ENCODE peak calls at places on chromosomes 5 and 9, in eight cellular contexts. One of them, this sample, is unnamed.

GRCh38 chr5:77431286-77431685 is 60.8 kb downstream of the WDR41 start:
- DNase-seq in effector memory CD8-positive, alpha-beta T cell: no peak
- DNase-seq in AG09319: no peak
- DNase-seq in SW480: peak; percentile 77
- DNase-seq in IMR-90: peak; percentile 72
- DNase-seq in CD4-positive, alpha-beta memory T cell: no peak
- DNase-seq in prostate gland: no peak
- DNase-seq in memory B cell: no peak
- DNase-seq in this sample: no peak

GRCh38 chr9:36486933-36487481 is 85.7 kb upstream of the MELK start:
- DNase-seq in AG09319: no peak
- DNase-seq in prostate gland: peak; percentile 11
- DNase-seq in IMR-90: no peak
- DNase-seq in CD4-positive, alpha-beta memory T cell: peak; percentile 55
- DNase-seq in memory B cell: no peak
- DNase-seq in SW480: no peak
- DNase-seq in effector memory CD8-positive, alpha-beta T cell: peak; percentile 43
- DNase-seq in this sample: peak; percentile 77

GRCh38 chr9:112411626-112412027 is 31.7 kb downstream of the HSDL2 start:
- DNase-seq in SW480: no peak
- DNase-seq in AG09319: peak; percentile 51
- DNase-seq in effector memory CD8-positive, alpha-beta T cell: no peak
- DNase-seq in IMR-90: peak; percentile 55
- DNase-seq in prostate gland: no peak
- DNase-seq in memory B cell: no peak
- DNase-seq in CD4-positive, alpha-beta memory T cell: no peak
- DNase-seq in this sample: no peak

GRCh38 chr5:119088438-119088837 is 17.6 kb downstream of the DMXL1 start:
- DNase-seq in CD4-positive, alpha-beta memory T cell: no peak
- DNase-seq in memory B cell: no peak
- DNase-seq in SW480: no peak
- DNase-seq in effector memory CD8-positive, alpha-beta T cell: no peak
- DNase-seq in AG09319: no peak
- DNase-seq in prostate gland: no peak
- DNase-seq in IMR-90: peak; percentile 1
- DNase-seq in this sample: no peak

GRCh38 chr5:138243794-138244193 is 30.6 kb downstream of the GFRA3 start:
- DNase-seq in AG09319: no peak
- DNase-seq in prostate gland: no peak
- DNase-seq in IMR-90: no peak
- DNase-seq in effector memory CD8-positive, alpha-beta T cell: no peak
- DNase-seq in memory B cell: no peak
- DNase-seq in SW480: no peak
- DNase-seq in CD4-positive, alpha-beta memory T cell: no peak
- DNase-seq in this sample: no peak

GRCh38 chr5:65721775-65722574 is at the start of the genes NLN and SGTB:
- DNase-seq in AG09319: no peak
- DNase-seq in effector memory CD8-positive, alpha-beta T cell: peak; percentile 84
- DNase-seq in prostate gland: peak; percentile 87
- DNase-seq in memory B cell: peak; percentile 84
- DNase-seq in IMR-90: peak; percentile 66
- DNase-seq in CD4-positive, alpha-beta memory T cell: peak; percentile 86
- DNase-seq in SW480: peak; percentile 72
- DNase-seq in this sample: peak; percentile 94

GRCh38 chr9:79193001-79193400 is 378.8 kb upstream of the TLE4 start:
- DNase-seq in memory B cell: no peak
- DNase-seq in AG09319: peak; percentile 22
- DNase-seq in IMR-90: peak; percentile 96
- DNase-seq in effector memory CD8-positive, alpha-beta T cell: no peak
- DNase-seq in prostate gland: no peak
- DNase-seq in SW480: no peak
- DNase-seq in CD4-positive, alpha-beta memory T cell: no peak
- DNase-seq in this sample: no peak

GRCh38 chr5:14901462-14902051 is 30.0 kb upstream of the ANKH start:
- DNase-seq in SW480: no peak
- DNase-seq in effector memory CD8-positive, alpha-beta T cell: no peak
- DNase-seq in AG09319: peak; percentile 67
- DNase-seq in CD4-positive, alpha-beta memory T cell: no peak
- DNase-seq in IMR-90: peak; percentile 83
- DNase-seq in prostate gland: no peak
- DNase-seq in memory B cell: no peak
- DNase-seq in this sample: peak; percentile 34

GRCh38 chr9:110214090-110214489 is 6.1 kb upstream of the C9orf152 start:
- DNase-seq in memory B cell: no peak
- DNase-seq in IMR-90: peak; percentile 30
- DNase-seq in CD4-positive, alpha-beta memory T cell: no peak
- DNase-seq in effector memory CD8-positive, alpha-beta T cell: no peak
- DNase-seq in SW480: peak; percentile 33
- DNase-seq in AG09319: no peak
- DNase-seq in prostate gland: no peak
- DNase-seq in this sample: no peak

GRCh38 chr9:9790216-9790872 is 822.5 kb downstream of the PTPRD start:
- DNase-seq in SW480: peak; percentile 50
- DNase-seq in prostate gland: no peak
- DNase-seq in memory B cell: no peak
- DNase-seq in IMR-90: no peak
- DNase-seq in effector memory CD8-positive, alpha-beta T cell: no peak
- DNase-seq in AG09319: no peak
- DNase-seq in CD4-positive, alpha-beta memory T cell: no peak
- DNase-seq in this sample: no peak

GRCh38 chr9:92661127-92661526 is 8.8 kb downstream of the IPPK start:
- DNase-seq in prostate gland: no peak
- DNase-seq in IMR-90: no peak
- DNase-seq in memory B cell: no peak
- DNase-seq in effector memory CD8-positive, alpha-beta T cell: no peak
- DNase-seq in AG09319: no peak
- DNase-seq in SW480: no peak
- DNase-seq in CD4-positive, alpha-beta memory T cell: no peak
- DNase-seq in this sample: no peak

GRCh38 chr5:56632199-56632598 is 183.2 kb upstream of the MAP3K1 start:
- DNase-seq in effector memory CD8-positive, alpha-beta T cell: no peak
- DNase-seq in memory B cell: no peak
- DNase-seq in prostate gland: no peak
- DNase-seq in SW480: no peak
- DNase-seq in CD4-positive, alpha-beta memory T cell: no peak
- DNase-seq in AG09319: no peak
- DNase-seq in IMR-90: no peak
- DNase-seq in this sample: no peak

GRCh38 chr9:115262477-115262876 is 144.5 kb upstream of the TNC start:
- DNase-seq in SW480: peak; percentile 89
- DNase-seq in AG09319: peak; percentile 71
- DNase-seq in memory B cell: no peak
- DNase-seq in effector memory CD8-positive, alpha-beta T cell: no peak
- DNase-seq in IMR-90: peak; percentile 75
- DNase-seq in prostate gland: peak; percentile 96
- DNase-seq in CD4-positive, alpha-beta memory T cell: no peak
- DNase-seq in this sample: peak; percentile 91

GRCh38 chr9:133554729-133555128 is 20.2 kb downstream of the ADAMTSL2 start:
- DNase-seq in effector memory CD8-positive, alpha-beta T cell: no peak
- DNase-seq in SW480: no peak
- DNase-seq in CD4-positive, alpha-beta memory T cell: no peak
- DNase-seq in prostate gland: no peak
- DNase-seq in AG09319: no peak
- DNase-seq in memory B cell: no peak
- DNase-seq in IMR-90: no peak
- DNase-seq in this sample: no peak

GRCh38 chr9:98860871-98861293 is 53.4 kb downstream of the GALNT12 start:
- DNase-seq in IMR-90: peak; percentile 95
- DNase-seq in CD4-positive, alpha-beta memory T cell: no peak
- DNase-seq in SW480: peak; percentile 44
- DNase-seq in prostate gland: no peak
- DNase-seq in AG09319: peak; percentile 96
- DNase-seq in effector memory CD8-positive, alpha-beta T cell: no peak
- DNase-seq in memory B cell: no peak
- DNase-seq in this sample: peak; percentile 76

GRCh38 chr5:77211013-77211690 is 672 bp downstream of the PDE8B start:
- DNase-seq in prostate gland: peak; percentile 57
- DNase-seq in CD4-positive, alpha-beta memory T cell: no peak
- DNase-seq in memory B cell: no peak
- DNase-seq in AG09319: no peak
- DNase-seq in effector memory CD8-positive, alpha-beta T cell: no peak
- DNase-seq in IMR-90: no peak
- DNase-seq in SW480: no peak
- DNase-seq in this sample: no peak

GRCh38 chr9:34993502-34994428 is 4.2 kb downstream of the DNAJB5 start:
- DNase-seq in AG09319: peak; percentile 36
- DNase-seq in memory B cell: no peak
- DNase-seq in SW480: no peak
- DNase-seq in effector memory CD8-positive, alpha-beta T cell: no peak
- DNase-seq in prostate gland: no peak
- DNase-seq in CD4-positive, alpha-beta memory T cell: no peak
- DNase-seq in IMR-90: peak; percentile 61
- DNase-seq in this sample: peak; percentile 88

GRCh38 chr5:111954516-111955337 is 197.7 kb upstream of the NREP start:
- DNase-seq in CD4-positive, alpha-beta memory T cell: no peak
- DNase-seq in effector memory CD8-positive, alpha-beta T cell: no peak
- DNase-seq in IMR-90: peak; percentile 51
- DNase-seq in SW480: no peak
- DNase-seq in AG09319: no peak
- DNase-seq in memory B cell: no peak
- DNase-seq in prostate gland: no peak
- DNase-seq in this sample: no peak

GRCh38 chr9:136372561-136373299 is 739 bp downstream of the CARD9 start:
- DNase-seq in SW480: peak; percentile 66
- DNase-seq in effector memory CD8-positive, alpha-beta T cell: no peak
- DNase-seq in CD4-positive, alpha-beta memory T cell: no peak
- DNase-seq in memory B cell: no peak
- DNase-seq in prostate gland: peak; percentile 54
- DNase-seq in IMR-90: peak; percentile 86
- DNase-seq in AG09319: peak; percentile 52
- DNase-seq in this sample: peak; percentile 74

GRCh38 chr5:142981475-142981874 is 211.3 kb downstream of the ARHGAP26 start:
- DNase-seq in AG09319: no peak
- DNase-seq in memory B cell: no peak
- DNase-seq in prostate gland: no peak
- DNase-seq in SW480: no peak
- DNase-seq in IMR-90: no peak
- DNase-seq in CD4-positive, alpha-beta memory T cell: no peak
- DNase-seq in effector memory CD8-positive, alpha-beta T cell: no peak
- DNase-seq in this sample: no peak

GRCh38 chr9:120374817-120375216 is 205.2 kb downstream of the CDK5RAP2 start:
- DNase-seq in prostate gland: no peak
- DNase-seq in CD4-positive, alpha-beta memory T cell: no peak
- DNase-seq in SW480: no peak
- DNase-seq in AG09319: no peak
- DNase-seq in IMR-90: no peak
- DNase-seq in memory B cell: no peak
- DNase-seq in effector memory CD8-positive, alpha-beta T cell: no peak
- DNase-seq in this sample: no peak

GRCh38 chr9:18848657-18849056 is 184.4 kb downstream of the SAXO1 start:
- DNase-seq in CD4-positive, alpha-beta memory T cell: no peak
- DNase-seq in memory B cell: no peak
- DNase-seq in SW480: no peak
- DNase-seq in prostate gland: no peak
- DNase-seq in effector memory CD8-positive, alpha-beta T cell: no peak
- DNase-seq in AG09319: no peak
- DNase-seq in IMR-90: no peak
- DNase-seq in this sample: no peak

GRCh38 chr5:158471179-158471924 is 612.4 kb upstream of the CLINT1 start:
- DNase-seq in memory B cell: no peak
- DNase-seq in effector memory CD8-positive, alpha-beta T cell: no peak
- DNase-seq in SW480: no peak
- DNase-seq in CD4-positive, alpha-beta memory T cell: no peak
- DNase-seq in IMR-90: no peak
- DNase-seq in prostate gland: no peak
- DNase-seq in AG09319: no peak
- DNase-seq in this sample: no peak

GRCh38 chr5:41738695-41739354 is 131.4 kb downstream of the OXCT1 start:
- DNase-seq in memory B cell: no peak
- DNase-seq in effector memory CD8-positive, alpha-beta T cell: no peak
- DNase-seq in AG09319: no peak
- DNase-seq in IMR-90: peak; percentile 2
- DNase-seq in CD4-positive, alpha-beta memory T cell: no peak
- DNase-seq in SW480: no peak
- DNase-seq in prostate gland: no peak
- DNase-seq in this sample: no peak

GRCh38 chr5:124554746-124555145 is 191.7 kb downstream of the ZNF608 start:
- DNase-seq in memory B cell: no peak
- DNase-seq in AG09319: no peak
- DNase-seq in CD4-positive, alpha-beta memory T cell: no peak
- DNase-seq in effector memory CD8-positive, alpha-beta T cell: no peak
- DNase-seq in SW480: no peak
- DNase-seq in prostate gland: no peak
- DNase-seq in IMR-90: no peak
- DNase-seq in this sample: no peak

GRCh38 chr9:127980056-127980705 is 608 bp downstream of the EEIG1 start:
- DNase-seq in memory B cell: peak; percentile 78
- DNase-seq in CD4-positive, alpha-beta memory T cell: peak; percentile 31
- DNase-seq in AG09319: no peak
- DNase-seq in prostate gland: peak; percentile 62
- DNase-seq in IMR-90: no peak
- DNase-seq in SW480: peak; percentile 54
- DNase-seq in effector memory CD8-positive, alpha-beta T cell: peak; percentile 42
- DNase-seq in this sample: peak; percentile 68

GRCh38 chr9:98708933-98709911 is at the start of gene GABBR2:
- DNase-seq in SW480: no peak
- DNase-seq in AG09319: no peak
- DNase-seq in effector memory CD8-positive, alpha-beta T cell: no peak
- DNase-seq in memory B cell: no peak
- DNase-seq in prostate gland: no peak
- DNase-seq in IMR-90: peak; percentile 4
- DNase-seq in CD4-positive, alpha-beta memory T cell: no peak
- DNase-seq in this sample: no peak

GRCh38 chr5:143968071-143968878 is 156.3 kb downstream of the HMHB1 start:
- DNase-seq in AG09319: peak; percentile 56
- DNase-seq in SW480: peak; percentile 31
- DNase-seq in memory B cell: no peak
- DNase-seq in effector memory CD8-positive, alpha-beta T cell: no peak
- DNase-seq in IMR-90: peak; percentile 78
- DNase-seq in CD4-positive, alpha-beta memory T cell: peak; percentile 19
- DNase-seq in prostate gland: peak; percentile 4
- DNase-seq in this sample: no peak

GRCh38 chr5:110853267-110853666 is 114.5 kb downstream of the SLC25A46 start:
- DNase-seq in CD4-positive, alpha-beta memory T cell: no peak
- DNase-seq in effector memory CD8-positive, alpha-beta T cell: no peak
- DNase-seq in IMR-90: peak; percentile 21
- DNase-seq in SW480: no peak
- DNase-seq in AG09319: no peak
- DNase-seq in prostate gland: no peak
- DNase-seq in memory B cell: no peak
- DNase-seq in this sample: no peak

GRCh38 chr9:70427161-70427945 is 12.9 kb upstream of the KLF9 start:
- DNase-seq in CD4-positive, alpha-beta memory T cell: no peak
- DNase-seq in SW480: no peak
- DNase-seq in prostate gland: peak; percentile 56
- DNase-seq in IMR-90: peak; percentile 58
- DNase-seq in AG09319: no peak
- DNase-seq in effector memory CD8-positive, alpha-beta T cell: no peak
- DNase-seq in memory B cell: no peak
- DNase-seq in this sample: no peak

GRCh38 chr5:138789771-138790242 is 36.6 kb downstream of the CTNNA1 start:
- DNase-seq in IMR-90: peak; percentile 38
- DNase-seq in AG09319: no peak
- DNase-seq in SW480: peak; percentile 55
- DNase-seq in prostate gland: no peak
- DNase-seq in CD4-positive, alpha-beta memory T cell: peak; percentile 14
- DNase-seq in effector memory CD8-positive, alpha-beta T cell: no peak
- DNase-seq in memory B cell: no peak
- DNase-seq in this sample: no peak

This sample was measured in left ventricle myocardium superior.